ENCODE peak calls at places on chromosomes 6 and 20, in nine cellular contexts. I is skeletal muscle cell, W is suprapubic skin, A is Ammon's horn, O is DMS153, H is sigmoid colon, S is cardiac fibroblast, E is activated gamma-delta T cell treated with Interleukin-2 at 50 U/mL for 16 hours, K is hypothalamus. Y is an unnamed sample.

GRCh38 chr6:118808794-118809668 is 84.9 kb upstream of the ASF1A start:
- DNase-seq in H (no peak), I (no peak), O (no peak), S (no peak), E (peak; percentile 16), W (no peak), A (no peak), K (no peak), Y (no peak)

GRCh38 chr6:123802697-123803455 is 789 bp upstream of the NKAIN2 start:
- DNase-seq in K (peak; percentile 23), A (peak; percentile 92), E (peak; percentile 30), I (peak; percentile 42), S (peak; percentile 75), O (peak; percentile 91), W (peak; percentile 70), H (peak; percentile 77), Y (peak; percentile 87)

GRCh38 chr6:160259585-160259984 is 964 bp upstream of the SLC22A2 start:
- DNase-seq in K (no peak), O (no peak), I (no peak), H (no peak), W (no peak), E (no peak), A (no peak), S (no peak), Y (no peak)

GRCh38 chr6:53623497-53623896 is 42.1 kb downstream of the KLHL31 start:
- DNase-seq in H (no peak), K (no peak), E (no peak), A (peak; percentile 17), W (no peak), O (no peak), S (peak; percentile 67), I (peak; percentile 57), Y (no peak)

GRCh38 chr20:64146936-64147451 is 17.3 kb upstream of the MYT1 start:
- DNase-seq in S (no peak), H (peak; percentile 42), O (no peak), K (no peak), A (peak; percentile 35), W (peak; percentile 43), I (no peak), E (no peak), Y (peak; percentile 42)

GRCh38 chr6:141551318-141551717 is 581.4 kb upstream of the GJE1 start:
- DNase-seq in W (no peak), A (no peak), K (no peak), H (no peak), O (no peak), E (no peak), I (no peak), S (peak; percentile 26), Y (no peak)

GRCh38 chr6:148251891-148252290 is 90.7 kb upstream of the SASH1 start:
- DNase-seq in I (peak; percentile 63), O (no peak), K (no peak), S (peak; percentile 59), H (no peak), A (no peak), W (no peak), E (no peak), Y (no peak)

GRCh38 chr20:24316731-24317130 is 152.7 kb upstream of the SYNDIG1 start:
- DNase-seq in W (no peak), O (no peak), A (no peak), E (no peak), K (no peak), I (no peak), H (no peak), S (no peak), Y (no peak)

Y was measured in right lobe of liver.